ENCODE peak calls at places on chromosome 22, in nine cellular contexts. L, R, V, Q, M, X, T, U and F are unnamed samples.

GRCh38 chr22:25360891-25361645 is 141.6 kb downstream of the CRYBB2 start:
- DNase-seq in L (no peak), R (no peak), V (no peak), Q (no peak), M (no peak), X (no peak), T (no peak), U (peak), F (no peak)

GRCh38 chr22:24485608-24486007 is 9.5 kb upstream of the UPB1 start:
- DNase-seq in L (peak), R (no peak), V (no peak), Q (no peak), M (no peak), X (no peak), T (peak), U (no peak), F (no peak)

GRCh38 chr22:27748355-27749168 is 53.0 kb downstream of the MN1 start:
- DNase-seq in L (no peak), R (no peak), V (no peak), Q (peak), M (peak), X (peak), T (peak), U (peak), F (peak)

GRCh38 chr22:45554040-45554406 is 51.3 kb downstream of the FBLN1 start:
- DNase-seq in L (no peak), R (no peak), V (no peak), Q (no peak), M (no peak), X (no peak), T (no peak), U (no peak), F (no peak)

GRCh38 chr22:40324468-40325305 is 21.6 kb upstream of the ADSL start:
- DNase-seq in L (no peak), R (no peak), V (no peak), Q (no peak), M (peak), X (no peak), T (no peak), U (no peak), F (no peak)

GRCh38 chr22:19554834-19555404 is 30.7 kb upstream of the CLDN5 start:
- DNase-seq in L (peak), R (no peak), V (no peak), Q (peak), M (peak), X (no peak), T (peak), U (no peak), F (no peak)

GRCh38 chr22:30566125-30566524 is 8.3 kb downstream of the GAL3ST1 start:
- DNase-seq in L (no peak), R (no peak), V (no peak), Q (no peak), M (no peak), X (no peak), T (no peak), U (no peak), F (no peak)

GRCh38 chr22:32237905-32238304 is 17.2 kb downstream of the SLC5A4 start:
- DNase-seq in L (no peak), R (no peak), V (no peak), Q (no peak), M (no peak), X (no peak), T (no peak), U (no peak), F (no peak)

GRCh38 chr22:46047841-46048595 is 71.1 kb upstream of the WNT7B start:
- DNase-seq in L (no peak), R (peak), V (peak), Q (no peak), M (peak), X (peak), T (no peak), U (peak), F (no peak)

GRCh38 chr22:45291061-45291930 is 6.5 kb downstream of the UPK3A start:
- DNase-seq in L (no peak), R (no peak), V (no peak), Q (no peak), M (no peak), X (no peak), T (no peak), U (no peak), F (no peak)

GRCh38 chr22:30486661-30487115 is 14.9 kb upstream of the SEC14L3 start:
- DNase-seq in L (no peak), R (no peak), V (no peak), Q (no peak), M (no peak), X (no peak), T (peak), U (no peak), F (no peak)

GRCh38 chr22:35066768-35067167 is 810 bp downstream of the ISX start:
- DNase-seq in L (no peak), R (no peak), V (no peak), Q (no peak), M (no peak), X (no peak), T (no peak), U (no peak), F (no peak)

GRCh38 chr22:35070451-35071093 is 4.6 kb downstream of the ISX start:
- DNase-seq in L (no peak), R (peak), V (no peak), Q (no peak), M (no peak), X (no peak), T (no peak), U (no peak), F (no peak)

GRCh38 chr22:35065183-35065582 is 775 bp upstream of the ISX start:
- DNase-seq in L (no peak), R (no peak), V (no peak), Q (no peak), M (no peak), X (no peak), T (no peak), U (no peak), F (no peak)

GRCh38 chr22:35064664-35065063 is 1.3 kb upstream of the ISX start:
- DNase-seq in L (no peak), R (no peak), V (no peak), Q (no peak), M (no peak), X (peak), T (no peak), U (no peak), F (no peak)

GRCh38 chr22:35065796-35066218 is at the start of gene ISX:
- DNase-seq in L (no peak), R (no peak), V (no peak), Q (no peak), M (no peak), X (peak), T (no peak), U (no peak), F (no peak)
- H3K4me3 ChIP-seq in L (no peak), R (no peak), V (no peak), Q (no peak), M (no peak), X (no peak), T (no peak), U (no peak), F (no peak)

GRCh38 chr22:37043828-37044538 is 7.6 kb upstream of the KCTD17 start:
- DNase-seq in L (peak), R (no peak), V (no peak), Q (peak), M (peak), X (peak), T (peak), U (no peak), F (no peak)
- H3K4me3 ChIP-seq in L (no peak), R (no peak), V (no peak), Q (no peak), M (no peak), X (no peak), T (no peak), U (no peak), F (no peak)

GRCh38 chr22:38165929-38166593 is 15.6 kb downstream of the PLA2G6 start:
- DNase-seq in L (no peak), R (no peak), V (peak), Q (no peak), M (no peak), X (no peak), T (no peak), U (no peak), F (no peak)

GRCh38 chr22:38164578-38164953 is 17.1 kb downstream of the PLA2G6 start:
- DNase-seq in L (no peak), R (no peak), V (no peak), Q (no peak), M (no peak), X (no peak), T (no peak), U (no peak), F (no peak)

GRCh38 chr22:38167988-38168407 is 13.6 kb downstream of the PLA2G6 start:
- DNase-seq in L (no peak), R (no peak), V (peak), Q (no peak), M (no peak), X (no peak), T (no peak), U (no peak), F (no peak)

GRCh38 chr22:38162881-38163843 is 18.5 kb downstream of the PLA2G6 start:
- DNase-seq in L (no peak), R (no peak), V (peak), Q (no peak), M (no peak), X (peak), T (no peak), U (no peak), F (no peak)

GRCh38 chr22:38163844-38164577 is 17.6 kb downstream of the PLA2G6 start:
- DNase-seq in L (no peak), R (no peak), V (peak), Q (no peak), M (no peak), X (no peak), T (no peak), U (no peak), F (no peak)
- H3K4me3 ChIP-seq in L (no peak), R (no peak), V (no peak), Q (no peak), M (no peak), X (no peak), T (no peak), U (no peak), F (no peak)

DNA sequence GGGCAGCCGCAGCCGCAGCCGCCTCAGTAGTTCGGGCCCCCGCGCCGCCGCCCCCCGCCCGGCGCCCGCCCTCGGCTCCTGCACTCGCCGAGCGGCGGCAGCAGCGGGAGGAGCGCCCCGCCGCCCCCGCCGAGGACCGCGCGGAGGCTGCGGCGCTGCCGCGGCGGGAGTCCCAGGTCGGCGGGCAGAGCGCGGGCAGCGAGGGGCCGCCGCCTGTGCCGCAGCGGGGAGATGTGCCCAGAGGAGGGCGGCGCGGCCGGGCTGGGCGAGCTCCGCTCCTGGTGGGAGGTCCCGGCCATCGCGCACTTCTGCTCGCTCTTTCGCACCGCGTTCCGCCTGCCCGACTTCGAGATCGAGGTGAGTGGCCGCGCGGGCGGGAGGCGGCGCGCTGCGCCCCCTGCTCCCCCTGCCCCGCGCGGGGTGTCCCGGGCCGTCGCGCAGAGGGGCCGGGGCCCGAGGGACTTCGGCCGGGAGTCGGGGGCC is 334 bp downstream of the CECR2 start:
- DNase-seq in L (no peak), R (no peak), V (no peak), Q (peak), M (peak), X (peak), T (peak), U (no peak), F (no peak)
- H3K4me3 ChIP-seq in L (peak), R (peak), V (peak), Q (no peak), M (peak), X (no peak), T (peak), U (peak), F (peak)

GRCh38 chr22:20565079-20565734 is 57.8 kb downstream of the MED15 start:
- DNase-seq in L (no peak), R (no peak), V (peak), Q (peak), M (no peak), X (no peak), T (peak), U (peak), F (no peak)
- H3K4me3 ChIP-seq in L (no peak), R (no peak), V (no peak), Q (no peak), M (no peak), X (no peak), T (no peak), U (no peak), F (no peak)

DNA sequence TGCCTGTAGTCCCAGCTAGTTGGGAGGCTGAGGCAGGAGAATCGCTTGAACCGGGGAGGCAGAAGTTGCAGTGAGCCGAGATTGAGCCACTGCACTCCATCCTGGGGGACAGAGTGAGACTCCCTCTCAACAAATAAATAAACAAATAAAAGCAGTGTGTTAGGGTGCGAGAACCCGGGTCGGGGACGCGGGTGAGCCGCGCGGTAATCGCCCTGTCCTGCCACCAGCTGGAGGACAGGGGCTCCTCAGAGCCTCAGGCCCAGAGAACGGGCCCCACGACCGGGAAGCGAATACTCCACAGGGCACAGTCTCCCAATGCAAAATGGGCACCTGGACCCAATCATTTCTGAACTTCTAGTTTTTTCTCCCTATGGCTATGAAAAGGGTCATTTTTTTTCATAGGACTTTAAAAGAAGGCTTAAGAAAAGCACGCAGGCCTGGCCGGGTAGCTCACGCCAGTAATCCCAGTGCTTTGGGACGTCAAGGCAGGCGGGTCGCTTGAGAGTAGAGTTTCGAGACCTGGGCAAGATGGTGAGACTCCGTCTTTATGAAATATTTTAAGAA is 744 bp upstream of the MCM5 start:
- DNase-seq in L (peak), R (no peak), V (no peak), Q (no peak), M (peak), X (peak), T (no peak), U (no peak), F (no peak)
- H3K4me3 ChIP-seq in L (peak), R (peak), V (peak), Q (peak), M (peak), X (peak), T (peak), U (peak), F (peak)

DNA sequence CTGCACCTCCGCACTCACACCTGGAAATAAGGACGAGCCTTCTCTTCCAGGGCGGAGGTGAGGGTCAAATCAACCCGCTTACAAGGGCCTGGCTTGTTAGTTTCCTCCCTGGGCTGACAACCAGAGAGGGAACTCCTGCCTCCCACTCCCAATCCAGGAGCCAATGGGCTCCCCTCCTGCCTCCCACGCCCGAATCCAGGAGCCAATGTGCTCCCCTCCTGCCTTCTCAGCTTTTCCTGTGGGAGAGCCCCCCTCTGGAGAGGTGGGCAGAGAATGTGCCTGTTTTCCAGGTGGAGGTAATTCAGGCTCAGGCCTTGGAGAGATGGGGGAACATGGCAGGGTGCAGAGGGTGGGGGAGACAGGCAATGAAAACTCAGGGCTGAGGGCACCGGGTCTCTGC is 53.7 kb upstream of the TTLL12 start:
- DNase-seq in L (no peak), R (no peak), V (no peak), Q (no peak), M (peak), X (no peak), T (no peak), U (no peak), F (no peak)
- H3K4me3 ChIP-seq in L (no peak), R (no peak), V (no peak), Q (no peak), M (no peak), X (no peak), T (no peak), U (no peak), F (no peak)